ENCODE peak calls at places on chromosomes 12 and 14, in six cellular contexts. B is Karpas-422, X is mammary epithelial cell, S is PC-3, V is GM23338, L is OCI-LY7. Z is an unnamed sample. For H3K4me1, the result is how much of the 10 kb centered on the place peaks cover.

GRCh38 chr14:87901196-87901595 is 91.8 kb downstream of the GALC start:
- DNase-seq in B (no peak), X (no peak), S (no peak), V (no peak), L (no peak), Z (no peak)

GRCh38 chr12:104456417-104456949 is at the start of gene CHST11:
- DNase-seq in B (no peak), X (peak), S (peak), V (peak), L (peak), Z (no peak)

GRCh38 chr12:92331383-92331782 is 185.7 kb upstream of the BTG1 start:
- DNase-seq in B (no peak), X (no peak), S (no peak), V (peak), L (no peak), Z (no peak)

GRCh38 chr12:115464673-115465060 is 780.7 kb upstream of the TBX3 start:
- DNase-seq in B (no peak), X (no peak), S (no peak), V (no peak), L (no peak), Z (no peak)

GRCh38 chr12:115230576-115230975 is 546.6 kb upstream of the TBX3 start:
- DNase-seq in B (no peak), X (no peak), S (no peak), V (no peak), L (no peak), Z (no peak)

GRCh38 chr12:59085680-59086079 is 165.4 kb upstream of the LRIG3 start:
- DNase-seq in B (no peak), X (no peak), S (no peak), V (no peak), L (no peak), Z (no peak)

GRCh38 chr14:71623939-71624338 is 308.3 kb upstream of the RGS6 start:
- DNase-seq in B (no peak), X (no peak), S (no peak), V (no peak), L (no peak), Z (no peak)

GRCh38 chr14:63510538-63510937 is 32.6 kb downstream of the PPP2R5E start:
- DNase-seq in B (no peak), X (no peak), S (no peak), V (no peak), L (no peak), Z (no peak)

DNA sequence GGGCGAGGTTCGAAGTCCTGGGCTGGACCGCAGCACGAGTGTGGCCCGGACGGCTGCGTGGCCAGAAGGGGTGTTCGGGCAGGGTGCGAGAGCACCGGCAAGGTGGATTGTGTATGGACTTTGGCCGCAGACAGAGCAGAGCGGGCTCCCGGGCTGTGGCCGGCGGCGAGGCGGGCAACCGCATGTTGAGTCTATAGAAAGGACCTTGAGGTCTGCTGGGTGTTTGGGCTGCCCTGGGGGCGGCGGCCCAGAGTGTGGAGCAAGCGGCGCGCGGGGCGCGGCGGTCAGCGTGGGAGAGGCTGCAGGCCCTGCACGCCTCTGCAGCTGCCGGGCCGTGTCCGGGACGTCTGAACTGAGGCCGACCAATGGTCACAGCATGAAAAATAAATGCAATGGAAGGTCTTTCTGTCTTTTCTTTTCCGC is 5.7 kb upstream of the HOXC9 start:
- DNase-seq in B (no peak), X (no peak), S (no peak), V (no peak), L (no peak), Z (no peak)
- H3K4me1 ChIP-seq in B (under half), X (under half), S (under half), V (under half), L (under half), Z (under half)

GRCh38 chr12:49909826-49910225 is 6.1 kb upstream of the FAIM2 start:
- DNase-seq in B (no peak), X (peak), S (no peak), V (peak), L (no peak), Z (no peak)

GRCh38 chr12:49912345-49912744 is 8.6 kb upstream of the FAIM2 start:
- DNase-seq in B (no peak), X (no peak), S (no peak), V (no peak), L (no peak), Z (no peak)

GRCh38 chr12:49911213-49911605 is 7.5 kb upstream of the FAIM2 start:
- DNase-seq in B (no peak), X (no peak), S (no peak), V (no peak), L (no peak), Z (no peak)

GRCh38 chr12:49909328-49909727 is 5.6 kb upstream of the FAIM2 start:
- DNase-seq in B (no peak), X (no peak), S (no peak), V (no peak), L (no peak), Z (no peak)

GRCh38 chr12:49910331-49911212 is 6.9 kb upstream of the FAIM2 start:
- DNase-seq in B (no peak), X (no peak), S (no peak), V (no peak), L (no peak), Z (no peak)
- H2AFZ ChIP-seq in B (no peak), X (no peak), S (no peak), V (peak), L (no peak), Z (no peak)

GRCh38 chr14:55645845-55646832 is 66.1 kb downstream of the KTN1 start:
- DNase-seq in B (no peak), X (no peak), S (no peak), V (no peak), L (no peak), Z (no peak)
- H3K4me1 ChIP-seq in B (under half), X (under half), S (under half), V (under half), L (under half), Z (under half)

GRCh38 chr14:76834296-76834695 is 8.1 kb downstream of the LRRC74A start:
- DNase-seq in B (no peak), X (no peak), S (no peak), V (no peak), L (no peak), Z (no peak)
- H2AFZ ChIP-seq in B (no peak), X (no peak), S (no peak), V (no peak), L (no peak), Z (no peak)

DNA sequence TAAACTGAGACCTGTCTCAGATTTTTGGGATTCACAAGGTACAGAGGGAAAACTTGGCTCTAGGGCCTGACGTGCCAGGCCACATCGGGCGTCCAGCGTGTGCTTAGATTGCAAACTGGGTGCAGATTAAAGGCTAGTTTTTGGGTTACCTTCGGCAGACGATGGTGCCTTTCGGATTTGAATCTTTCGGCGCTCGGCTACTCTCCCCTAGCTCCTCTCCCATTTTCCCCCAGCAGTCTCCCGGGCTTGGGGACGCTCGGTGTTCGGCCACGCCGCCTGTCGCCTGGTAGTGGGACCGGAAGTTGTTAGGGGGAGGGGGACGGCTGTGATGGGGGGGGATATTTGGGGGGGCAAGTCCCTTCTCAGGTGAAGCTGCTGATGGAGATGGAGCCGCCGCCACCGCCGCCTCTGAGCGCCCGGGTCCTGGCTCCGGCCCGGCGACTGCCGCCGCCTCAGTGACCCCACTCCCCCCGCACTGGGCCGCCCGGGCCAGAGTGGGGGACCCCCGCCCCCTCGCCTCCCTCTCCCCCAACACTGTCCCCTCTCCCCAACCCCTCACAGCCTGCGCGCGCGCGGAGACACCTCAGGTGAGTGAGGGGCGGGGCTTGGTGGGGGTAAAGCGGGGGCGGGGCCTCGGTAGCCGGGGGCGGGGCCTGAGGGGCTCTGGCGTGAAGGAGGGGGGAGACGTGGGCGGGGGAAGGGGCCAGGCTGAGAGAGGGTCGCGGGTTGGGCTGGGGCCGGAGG is 10.2 kb downstream of the SUOX start:
- DNase-seq in B (peak), X (peak), S (peak), V (peak), L (peak), Z (peak)
- H3K4me1 ChIP-seq in B (under half), X (under half), S (under half), V (under half), L (under half), Z (under half)

Z was measured in keratinocyte.